ENCODE peak calls at places on chromosomes 4 and X, in nine cellular contexts. J is GM06990; D is heart left ventricle; B is dorsolateral prefrontal cortex; X is CD8-positive, alpha-beta T cell; I is neuronal stem cell; Z is neural progenitor cell; T is SK-N-SH; K is right cardiac atrium. S is an unnamed sample.
A peak's percentile ranks its signal among the peaks of the same experiment; 100 is the strongest.

GRCh38 chr4:109325698-109326097 is 23.2 kb upstream of the COL25A1 start:
- DNase-seq in Z (no peak), J (no peak), D (no peak), T (no peak), K (no peak), B (no peak), X (no peak), I (no peak), S (no peak)

GRCh38 chr4:75831856-75832405 is 70.3 kb downstream of the PPEF2 start:
- DNase-seq in B (no peak), T (no peak), D (no peak), K (no peak), Z (peak; percentile 16), X (no peak), J (no peak), I (no peak), S (peak; percentile 39)

GRCh38 chr4:85372986-85373385 is 102.0 kb upstream of the ARHGAP24 start:
- DNase-seq in D (no peak), J (no peak), B (no peak), Z (no peak), X (no peak), K (no peak), T (no peak), I (no peak), S (no peak)

GRCh38 chr4:82733636-82734035 is 65.0 kb downstream of the SCD5 start:
- DNase-seq in K (no peak), X (no peak), B (no peak), T (no peak), I (no peak), J (no peak), D (no peak), Z (no peak), S (no peak)

GRCh38 chrX:47802589-47802988 is 34.1 kb upstream of the ZNF81 start:
- DNase-seq in X (no peak), Z (no peak), I (no peak), J (no peak), T (no peak), B (no peak), K (no peak), D (no peak), S (no peak)

GRCh38 chr4:82704156-82704555 is 94.4 kb downstream of the SCD5 start:
- DNase-seq in K (no peak), I (no peak), T (no peak), D (no peak), X (no peak), Z (no peak), B (no peak), J (no peak), S (no peak)

GRCh38 chr4:74397748-74398426 is 32.9 kb downstream of the EREG start:
- DNase-seq in J (no peak), Z (no peak), B (no peak), T (no peak), I (no peak), X (no peak), K (no peak), D (no peak), S (no peak)

GRCh38 chr4:131650951-131651350 is 1498.1 kb upstream of the PCDH10 start:
- DNase-seq in Z (no peak), X (no peak), K (no peak), T (no peak), I (no peak), B (no peak), D (no peak), J (no peak), S (no peak)

GRCh38 chr4:165207431-165208321 is at the start of gene KLHL2:
- DNase-seq in K (peak; percentile 87), I (peak; percentile 73), Z (peak; percentile 90), B (peak; percentile 60), T (peak; percentile 95), J (peak; percentile 87), D (peak; percentile 89), X (peak; percentile 67), S (peak; percentile 90)

GRCh38 chrX:54049801-54050200 is 5.5 kb upstream of the PHF8 start:
- DNase-seq in D (no peak), K (no peak), J (no peak), Z (no peak), X (no peak), B (no peak), T (no peak), I (no peak), S (no peak)

GRCh38 chr4:172851534-172851933 is 317.1 kb upstream of the GALNT7 start:
- DNase-seq in T (no peak), X (no peak), J (no peak), D (no peak), K (no peak), B (no peak), Z (no peak), I (no peak), S (no peak)

GRCh38 chrX:119618439-119618838 is 12.2 kb upstream of the NKRF start:
- DNase-seq in D (peak; percentile 36), B (no peak), T (no peak), J (no peak), X (no peak), K (no peak), Z (no peak), I (no peak), S (no peak)

GRCh38 chrX:153511784-153512500 is 5.5 kb upstream of the ATP2B3 start:
- DNase-seq in J (no peak), I (no peak), X (no peak), D (no peak), Z (no peak), K (no peak), B (no peak), T (no peak), S (no peak)

DNA sequence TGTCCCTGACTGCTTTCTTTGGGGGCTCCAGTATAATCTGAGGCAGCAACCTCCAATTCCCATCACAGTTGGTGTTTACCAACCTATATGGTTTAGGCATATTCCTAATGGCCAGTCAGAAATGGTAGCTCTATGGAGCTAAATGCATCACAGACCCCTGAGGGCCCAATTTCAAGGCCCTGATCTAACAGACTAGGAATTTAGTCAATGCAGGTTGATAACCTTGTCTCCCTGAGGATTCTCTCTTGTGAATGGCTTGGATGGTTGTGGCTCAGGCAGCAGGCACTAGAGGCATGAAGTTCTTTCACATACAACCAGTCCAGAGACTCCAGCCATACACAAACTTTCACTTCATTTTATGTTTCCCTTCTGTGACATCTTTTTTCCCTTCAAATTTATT is 59.4 kb downstream of the TMPRSS11F start:
- DNase-seq in B (no peak), J (no peak), Z (no peak), K (no peak), D (no peak), T (no peak), X (no peak), I (no peak), S (no peak)
- H3K27me3 ChIP-seq in B (no peaks in the 10 kb centered on the region), J (no peaks in the 10 kb centered on the region), Z (no peaks in the 10 kb centered on the region), K (no peaks in the 10 kb centered on the region), D (no peaks in the 10 kb centered on the region), T (no peaks in the 10 kb centered on the region), X (no peaks in the 10 kb centered on the region), I (no peaks in the 10 kb centered on the region), S (no peaks in the 10 kb centered on the region)

GRCh38 chr4:20506827-20507226 is 193.4 kb upstream of the PACRGL start:
- DNase-seq in K (no peak), T (no peak), D (no peak), X (no peak), I (no peak), Z (no peak), J (no peak), B (no peak), S (no peak)
- H3K4me3 ChIP-seq in K (no peak overlapping the region), T (no peak overlapping the region), D (no peak overlapping the region), X (no peak overlapping the region), I (no peak overlapping the region), Z (no peak overlapping the region), J (no peak overlapping the region), B (no peak overlapping the region), S (no peak overlapping the region)

GRCh38 chr4:159434496-159435241 is 331.8 kb downstream of the RAPGEF2 start:
- DNase-seq in Z (no peak), D (no peak), B (no peak), J (no peak), X (no peak), T (no peak), I (no peak), K (no peak), S (no peak)

GRCh38 chr4:159430896-159431295 is 328.0 kb downstream of the RAPGEF2 start:
- DNase-seq in B (no peak), K (no peak), Z (no peak), J (no peak), D (no peak), I (no peak), X (no peak), T (no peak), S (no peak)

GRCh38 chr4:159435561-159436023 is 332.7 kb downstream of the RAPGEF2 start:
- DNase-seq in J (no peak), Z (no peak), D (no peak), X (no peak), B (no peak), T (no peak), K (no peak), I (no peak), S (no peak)

GRCh38 chr4:159429693-159430035 is 326.8 kb downstream of the RAPGEF2 start:
- DNase-seq in J (no peak), B (no peak), X (no peak), K (no peak), Z (no peak), T (no peak), I (no peak), D (no peak), S (no peak)

DNA sequence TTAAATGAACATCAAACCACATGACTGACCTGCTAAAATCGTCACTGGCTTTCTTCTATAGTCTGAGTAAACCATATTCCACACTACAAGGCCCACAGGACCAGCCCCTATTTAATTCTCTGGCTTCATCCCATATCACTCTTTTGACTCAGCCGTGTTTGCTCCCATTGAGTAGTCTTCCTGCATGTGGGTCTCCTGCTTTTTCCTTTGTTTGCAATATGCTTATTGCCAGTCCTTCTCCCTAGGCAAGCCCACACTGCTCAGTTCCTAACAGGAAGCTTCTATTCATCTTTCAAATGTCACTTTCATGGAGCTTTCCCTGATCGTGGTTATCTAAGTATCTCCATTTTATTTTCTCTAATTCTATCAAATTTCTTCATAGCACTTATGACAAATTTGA is 329.6 kb downstream of the RAPGEF2 start:
- DNase-seq in Z (no peak), X (no peak), T (no peak), K (no peak), I (no peak), B (no peak), D (no peak), J (no peak), S (no peak)
- H3K27me3 ChIP-seq in Z (no peaks in the 10 kb centered on the region), X (no peaks in the 10 kb centered on the region), T (no peaks in the 10 kb centered on the region), K (no peaks in the 10 kb centered on the region), I (no peaks in the 10 kb centered on the region), B (no peaks in the 10 kb centered on the region), D (no peaks in the 10 kb centered on the region), J (no peaks in the 10 kb centered on the region), S (no peaks in the 10 kb centered on the region)

DNA sequence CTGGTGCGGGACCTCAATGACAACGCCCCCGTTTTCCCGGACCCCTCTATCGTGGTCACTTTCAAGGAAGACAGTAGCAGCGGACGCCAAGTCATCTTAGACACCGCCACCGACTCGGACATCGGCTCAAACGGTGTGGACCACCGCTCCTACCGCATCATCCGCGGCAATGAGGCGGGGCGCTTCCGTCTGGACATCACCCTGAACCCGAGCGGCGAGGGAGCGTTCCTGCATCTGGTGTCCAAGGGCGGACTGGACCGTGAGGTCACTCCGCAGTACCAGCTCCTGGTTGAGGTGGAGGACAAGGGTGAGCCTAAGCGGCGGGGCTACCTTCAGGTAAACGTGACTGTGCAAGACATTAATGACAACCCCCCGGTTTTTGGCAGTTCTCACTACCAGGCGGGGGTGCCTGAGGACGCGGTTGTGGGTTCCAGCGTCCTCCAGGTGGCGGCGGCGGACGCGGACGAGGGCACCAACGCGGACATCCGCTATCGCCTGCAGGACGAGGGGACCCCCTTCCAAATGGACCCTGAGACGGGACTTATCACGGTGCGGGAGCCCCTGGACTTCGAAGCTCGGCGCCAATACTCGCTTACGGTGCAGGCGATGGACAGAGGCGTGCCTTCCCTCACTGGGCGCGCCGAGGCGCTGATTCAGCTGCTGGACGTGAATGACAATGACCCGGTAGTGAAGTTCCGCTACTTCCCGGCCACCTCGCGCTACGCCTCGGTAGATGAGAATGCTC is 2.2 kb downstream of the FAT4 start:
- DNase-seq in J (no peak), Z (peak; percentile 66), D (peak; percentile 53), X (no peak), K (peak; percentile 65), T (peak; percentile 66), B (no peak), I (peak; percentile 30), S (peak; percentile 57)
- H3K4me3 ChIP-seq in J (no peak overlapping the region), Z (peak overlapping the region; percentile 97), D (peak overlapping the region; percentile 95), X (no peak overlapping the region), K (peak overlapping the region; percentile 81), T (peak overlapping the region; percentile 100), B (peak overlapping the region; percentile 90), I (peak overlapping the region; percentile 87), S (peak overlapping the region; percentile 74)

S was measured in H7.